ENCODE peak calls at places on chromosomes 4 and X, in six cellular contexts. E is neuronal stem cell, J is pancreas, N is cardiac muscle cell, P is H9, L is tibial artery. F is an unnamed sample.

GRCh38 chr4:176953021-176953420 is 160.3 kb upstream of the VEGFC start:
- DNase-seq in J (no peak), P (no peak), E (no peak), N (no peak), L (no peak), F (no peak)

GRCh38 chrX:1093112-1093511 is 119.3 kb downstream of the CRLF2 start:
- DNase-seq in P (no peak), E (no peak), L (no peak), J (no peak), N (no peak), F (no peak)

GRCh38 chr4:99808260-99808857 is 8.3 kb upstream of the DAPP1 start:
- DNase-seq in P (peak), N (peak), L (peak), E (peak), J (peak), F (no peak)

GRCh38 chr4:128424524-128425195 is 137.0 kb upstream of the PGRMC2 start:
- DNase-seq in J (no peak), L (no peak), E (no peak), N (no peak), P (no peak), F (no peak)

GRCh38 chr4:153063490-153063889 is 127.4 kb downstream of the FHDC1 start:
- DNase-seq in P (no peak), L (no peak), J (no peak), E (no peak), N (no peak), F (no peak)

GRCh38 chr4:155889036-155889793 is 14.3 kb upstream of the TDO2 start:
- DNase-seq in P (no peak), N (no peak), J (no peak), L (peak), E (no peak), F (no peak)

GRCh38 chrX:114905251-114905650 is 112.2 kb downstream of the IL13RA2 start:
- DNase-seq in P (no peak), L (no peak), E (no peak), J (no peak), N (no peak), F (no peak)

GRCh38 chr4:825969-826330 is at the start of gene CPLX1:
- DNase-seq in E (no peak), J (peak), L (no peak), N (peak), P (no peak), F (no peak)

GRCh38 chr4:80221161-80221560 is 23.9 kb downstream of the PRDM8 start:
- DNase-seq in E (no peak), P (no peak), J (no peak), N (no peak), L (no peak), F (no peak)

GRCh38 chrX:18654873-18655836 is 16.8 kb downstream of the RS1 start:
- DNase-seq in E (no peak), L (no peak), P (no peak), J (no peak), N (no peak), F (no peak)

GRCh38 chr4:75213480-75213879 is 280.6 kb downstream of the PARM1 start:
- DNase-seq in J (no peak), L (no peak), P (no peak), N (no peak), E (no peak), F (no peak)

GRCh38 chr4:53601251-53601764 is 10.0 kb upstream of the LNX1 start:
- DNase-seq in J (peak), L (no peak), N (peak), P (peak), E (no peak), F (no peak)

GRCh38 chrX:1618689-1619088 is 3.8 kb downstream of the ASMT start:
- DNase-seq in J (no peak), E (no peak), N (no peak), L (no peak), P (peak), F (no peak)

GRCh38 chr4:181821039-181822004 is 421.9 kb upstream of the TENM3 start:
- DNase-seq in E (peak), P (no peak), J (no peak), N (peak), L (no peak), F (no peak)

GRCh38 chr4:13544556-13545393 is 467 bp upstream of the NKX3-2 start:
- DNase-seq in P (peak), N (peak), J (peak), L (peak), E (peak), F (no peak)

GRCh38 chr4:153126137-153126536 is 78.1 kb upstream of the TRIM2 start:
- DNase-seq in N (no peak), P (no peak), J (no peak), E (no peak), L (no peak), F (no peak)

GRCh38 chr4:13328591-13328990 is 155.5 kb downstream of the RAB28 start:
- DNase-seq in P (no peak), N (no peak), E (no peak), L (no peak), J (no peak), F (no peak)

GRCh38 chr4:142379277-142380051 is 466.6 kb downstream of the INPP4B start:
- DNase-seq in J (peak), P (no peak), E (no peak), N (no peak), L (no peak), F (no peak)

DNA sequence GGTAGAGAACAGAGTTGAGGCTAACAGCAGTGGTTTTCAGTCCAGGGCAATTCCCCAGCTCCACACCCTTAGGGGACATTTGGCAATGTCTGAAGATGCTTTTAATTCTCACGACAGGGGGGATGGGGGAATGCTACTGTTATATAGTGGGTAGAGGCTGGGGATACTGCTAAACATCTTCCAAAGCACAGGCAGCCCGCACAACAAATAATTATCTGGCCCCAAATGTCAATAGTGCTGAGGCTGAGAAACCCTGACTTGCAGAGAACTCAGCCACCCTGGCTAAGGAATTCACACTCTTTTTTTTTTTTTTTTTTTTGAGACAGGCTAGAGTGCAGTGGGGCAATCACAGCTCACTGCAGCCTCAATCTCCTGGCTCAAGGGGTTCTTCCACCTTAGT is 60.6 kb downstream of the POLR2B start:
- DNase-seq in J (no peak), E (no peak), N (no peak), L (no peak), P (no peak), F (no peak)
- H3K27ac ChIP-seq in J (no peak), E (no peak), N (no peak), L (peak), P (no peak), F (peak)

DNA sequence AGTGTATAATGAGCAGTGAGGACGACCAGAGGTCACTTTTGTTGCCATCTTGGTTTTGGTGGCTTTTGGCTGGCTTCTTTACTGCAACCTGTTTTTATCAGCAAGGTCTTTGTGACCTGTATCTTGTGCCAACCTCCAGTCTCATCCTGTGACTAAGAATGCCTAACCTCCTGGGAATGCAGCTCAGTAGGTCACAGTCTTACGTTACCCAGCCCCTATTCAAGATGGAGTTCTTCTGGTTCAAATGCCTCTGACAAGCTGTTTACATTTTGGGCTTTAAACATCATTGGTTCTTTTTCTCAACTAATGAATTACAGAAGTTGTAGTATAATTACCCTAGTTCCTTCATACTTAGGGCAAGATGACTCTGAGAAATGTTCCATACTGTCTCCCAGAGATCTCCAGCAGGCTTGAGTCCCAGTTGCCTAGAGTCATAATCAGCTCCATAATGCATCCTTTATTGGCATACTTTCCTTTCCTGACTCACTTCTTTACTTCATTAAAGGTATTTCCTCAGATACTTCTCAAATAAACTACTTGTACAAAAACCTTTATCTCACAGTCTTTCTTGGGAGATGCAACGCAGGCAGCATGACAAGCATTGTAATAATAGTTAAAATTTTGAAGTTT is 136.5 kb downstream of the KDM6A start:
- DNase-seq in J (no peak), N (no peak), L (no peak), E (no peak), P (no peak), F (no peak)
- H3K27ac ChIP-seq in J (no peak), N (peak), L (no peak), E (no peak), P (no peak), F (no peak)

DNA sequence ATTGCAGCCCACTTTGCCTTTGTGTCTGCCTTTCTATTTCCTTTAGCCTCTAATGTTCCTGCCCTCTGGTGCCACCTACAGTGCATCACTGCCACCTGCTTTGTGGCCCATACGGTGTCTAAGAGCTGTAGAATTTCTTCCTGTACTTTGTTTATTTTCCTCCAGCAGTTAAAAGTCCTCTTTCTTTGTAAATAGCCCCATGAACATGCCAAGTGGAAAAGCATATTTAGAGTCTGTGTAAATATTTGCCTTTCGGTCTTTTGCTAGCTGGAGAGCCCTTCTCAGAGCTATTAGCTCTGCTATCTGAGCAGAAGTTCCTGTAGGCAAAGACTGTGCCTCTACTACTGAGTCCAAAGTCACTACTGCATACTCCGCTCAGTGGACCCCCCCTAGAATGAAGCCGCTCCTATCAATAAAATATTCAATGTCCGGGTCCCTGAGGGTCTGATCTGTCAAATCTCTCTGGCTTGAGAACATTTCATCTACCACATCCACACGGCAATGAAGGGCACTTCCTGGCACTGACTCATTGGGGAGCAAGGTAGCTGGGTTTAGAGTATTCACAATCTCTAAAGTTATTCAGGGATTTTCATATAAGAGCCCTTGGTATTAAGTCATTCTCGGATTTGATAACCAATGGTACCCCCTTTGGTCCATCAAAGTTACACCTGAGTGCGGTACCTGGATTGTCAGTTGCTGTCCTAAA is 36.3 kb downstream of the SULT1E1 start:
- DNase-seq in E (no peak), L (no peak), J (peak), P (peak), N (no peak), F (no peak)
- H3K27ac ChIP-seq in E (no peak), L (no peak), J (peak), P (no peak), N (no peak), F (no peak)

GRCh38 chrX:57678686-57679428 is 1.2 kb downstream of the NLRP2B start:
- DNase-seq in N (no peak), J (no peak), P (no peak), E (no peak), L (no peak), F (no peak)
- H3K27ac ChIP-seq in N (no peak), J (no peak), P (no peak), E (no peak), L (no peak), F (no peak)

DNA sequence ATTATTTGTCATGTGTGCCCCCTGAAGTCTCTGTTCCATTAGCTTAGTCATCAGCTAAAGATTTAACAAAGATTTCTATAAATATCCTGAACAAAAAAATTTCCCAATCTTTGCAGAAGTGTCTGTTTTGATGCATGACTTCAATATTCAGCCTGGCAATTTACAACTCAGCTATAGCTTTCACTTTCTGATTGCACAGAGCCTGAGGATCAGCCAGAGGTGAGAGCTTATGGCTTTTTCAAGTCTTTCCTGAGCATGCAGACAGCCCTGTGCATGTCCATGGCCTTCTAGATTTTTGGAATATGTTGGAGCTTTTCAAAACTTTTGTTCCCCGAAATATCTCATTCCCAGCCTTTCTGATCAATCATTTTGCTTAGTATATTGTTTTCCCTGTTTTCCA is 420.1 kb downstream of the ZNF674 start:
- DNase-seq in J (no peak), P (no peak), E (no peak), N (no peak), L (no peak), F (no peak)
- H3K27ac ChIP-seq in J (no peak), P (no peak), E (no peak), N (no peak), L (no peak), F (no peak)

GRCh38 chr4:41633321-41633720 is 95.4 kb downstream of the LIMCH1 start:
- DNase-seq in P (no peak), N (no peak), J (no peak), L (no peak), E (no peak), F (no peak)

GRCh38 chr4:41628916-41629315 is 91.0 kb downstream of the LIMCH1 start:
- DNase-seq in J (no peak), L (no peak), N (no peak), P (no peak), E (no peak), F (no peak)

GRCh38 chr4:41635441-41635840 is 97.5 kb downstream of the LIMCH1 start:
- DNase-seq in N (no peak), E (no peak), P (no peak), J (no peak), L (no peak), F (no peak)

GRCh38 chr4:41632481-41633073 is 94.6 kb downstream of the LIMCH1 start:
- DNase-seq in P (no peak), J (no peak), E (no peak), L (no peak), N (no peak), F (no peak)

DNA sequence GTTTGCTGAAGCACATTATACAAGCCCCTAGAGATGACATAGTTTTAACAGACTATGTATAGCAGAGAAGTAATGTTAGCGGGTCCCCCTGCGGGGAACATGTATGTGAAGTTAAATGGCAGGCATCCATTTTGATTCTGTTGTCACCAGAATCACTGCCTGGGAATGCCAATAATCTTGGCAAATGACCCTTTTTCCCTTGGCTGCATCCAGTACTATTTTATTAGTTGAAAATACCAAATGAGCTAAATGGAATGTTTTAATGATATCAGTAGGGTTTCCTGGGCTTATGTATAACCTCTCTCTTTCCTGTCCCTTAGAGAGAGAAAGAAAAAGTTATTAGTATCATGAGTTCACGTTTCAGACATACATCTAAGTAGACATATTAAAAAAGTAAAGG is 93.6 kb downstream of the LIMCH1 start:
- DNase-seq in L (no peak), E (no peak), P (no peak), N (no peak), J (no peak), F (no peak)
- H3K27ac ChIP-seq in L (peak), E (no peak), P (no peak), N (no peak), J (no peak), F (peak)

GRCh38 chrX:40170830-40171512 is 73.2 kb upstream of the BCOR start:
- DNase-seq in N (peak), P (peak), J (no peak), E (no peak), L (no peak), F (no peak)
- H3K27ac ChIP-seq in N (no peak), P (no peak), J (peak), E (no peak), L (peak), F (peak)